ENCODE peak calls at places on chromosome 2, in ten cellular contexts. U, A, Z, W, L, C, E, Q, G and H are unnamed samples.

GRCh38 chr2:102258386-102259074 is 52.8 kb upstream of the IL1RL1 start:
- DNase-seq in U (no peak), A (no peak), Z (peak), W (no peak), L (peak), C (no peak), E (no peak), Q (no peak), G (no peak), H (no peak)

GRCh38 chr2:76870011-76870410 is 652.2 kb downstream of the LRRTM4 start:
- DNase-seq in U (no peak), A (no peak), Z (no peak), W (no peak), L (no peak), C (no peak), E (no peak), Q (no peak), G (no peak), H (no peak)

GRCh38 chr2:118784860-118785259 is 62.6 kb downstream of the EN1 start:
- DNase-seq in U (no peak), A (no peak), Z (no peak), W (no peak), L (no peak), C (no peak), E (no peak), Q (no peak), G (no peak), H (no peak)

GRCh38 chr2:113980946-113981345 is 91.1 kb downstream of the ACTR3 start:
- DNase-seq in U (no peak), A (no peak), Z (peak), W (no peak), L (no peak), C (no peak), E (no peak), Q (no peak), G (no peak), H (no peak)

GRCh38 chr2:157093666-157094065 is 163.8 kb upstream of the GALNT5 start:
- DNase-seq in U (no peak), A (no peak), Z (no peak), W (no peak), L (no peak), C (no peak), E (no peak), Q (no peak), G (no peak), H (no peak)

GRCh38 chr2:72895759-72896281 is 8.6 kb downstream of the SPR start:
- DNase-seq in U (peak), A (no peak), Z (peak), W (no peak), L (no peak), C (no peak), E (no peak), Q (no peak), G (no peak), H (no peak)

GRCh38 chr2:149507933-149508332 is 79.6 kb downstream of the MMADHC start:
- DNase-seq in U (no peak), A (no peak), Z (no peak), W (no peak), L (no peak), C (no peak), E (no peak), Q (no peak), G (no peak), H (no peak)

GRCh38 chr2:20925265-20925889 is 102.5 kb upstream of the LDAH start:
- DNase-seq in U (no peak), A (no peak), Z (no peak), W (no peak), L (no peak), C (no peak), E (no peak), Q (no peak), G (no peak), H (no peak)

GRCh38 chr2:102251042-102251848 is 60.1 kb upstream of the IL1RL1 start:
- DNase-seq in U (no peak), A (no peak), Z (no peak), W (peak), L (peak), C (no peak), E (peak), Q (peak), G (peak), H (no peak)

GRCh38 chr2:100802076-100802475 is 17.9 kb upstream of the NPAS2 start:
- DNase-seq in U (no peak), A (no peak), Z (no peak), W (no peak), L (no peak), C (no peak), E (no peak), Q (no peak), G (no peak), H (no peak)

GRCh38 chr2:25844089-25844488 is 34.2 kb downstream of the ASXL2 start:
- DNase-seq in U (no peak), A (no peak), Z (peak), W (no peak), L (no peak), C (no peak), E (no peak), Q (no peak), G (no peak), H (no peak)

GRCh38 chr2:217164008-217164407 is 304.1 kb upstream of the TNP1 start:
- DNase-seq in U (no peak), A (no peak), Z (no peak), W (no peak), L (no peak), C (no peak), E (no peak), Q (no peak), G (peak), H (no peak)

GRCh38 chr2:238638100-238638981 is 209.5 kb upstream of the TWIST2 start:
- DNase-seq in U (no peak), A (no peak), Z (no peak), W (no peak), L (no peak), C (no peak), E (no peak), Q (no peak), G (no peak), H (no peak)

GRCh38 chr2:88694015-88694414 is 2.5 kb downstream of the RPIA start:
- DNase-seq in U (no peak), A (no peak), Z (no peak), W (no peak), L (no peak), C (no peak), E (no peak), Q (no peak), G (peak), H (no peak)

GRCh38 chr2:239264838-239265651 is 135.8 kb downstream of the HDAC4 start:
- DNase-seq in U (no peak), A (no peak), Z (peak), W (peak), L (peak), C (no peak), E (peak), Q (peak), G (peak), H (no peak)

GRCh38 chr2:72678036-72678435 is 147.8 kb downstream of the EXOC6B start:
- DNase-seq in U (no peak), A (no peak), Z (no peak), W (no peak), L (no peak), C (no peak), E (no peak), Q (no peak), G (no peak), H (no peak)

GRCh38 chr2:112153501-112153900 is 15.3 kb downstream of the FBLN7 start:
- DNase-seq in U (no peak), A (no peak), Z (no peak), W (no peak), L (no peak), C (no peak), E (no peak), Q (no peak), G (no peak), H (no peak)

GRCh38 chr2:118095610-118096009 is 7.3 kb downstream of the INSIG2 start:
- DNase-seq in U (no peak), A (no peak), Z (no peak), W (no peak), L (no peak), C (no peak), E (no peak), Q (no peak), G (no peak), H (no peak)